ENCODE peak calls at places on chromosomes 7 and 10, in six cellular contexts. E, G, M, P, I and D are unnamed samples.

GRCh38 chr7:135800560-135800959 is 51.9 kb upstream of the FAM180A start:
- DNase-seq in E (no peak), G (no peak), M (no peak), P (no peak), I (no peak), D (no peak)

GRCh38 chr10:62640386-62640785 is 164.1 kb upstream of the ADO start:
- DNase-seq in E (no peak), G (no peak), M (no peak), P (no peak), I (no peak), D (no peak)

GRCh38 chr7:25392571-25393338 is 164.5 kb upstream of the NPVF start:
- DNase-seq in E (no peak), G (peak; percentile 19), M (no peak), P (peak; percentile 28), I (no peak), D (no peak)

GRCh38 chr10:26737730-26738129 is 40.2 kb downstream of the PDSS1 start:
- DNase-seq in E (no peak), G (no peak), M (no peak), P (no peak), I (no peak), D (no peak)

GRCh38 chr7:37201003-37201875 is 247.4 kb downstream of the ELMO1 start:
- DNase-seq in E (peak; percentile 73), G (peak; percentile 83), M (peak; percentile 84), P (peak; percentile 74), I (peak; percentile 83), D (peak; percentile 84)

GRCh38 chr10:87550741-87551140 is 46.0 kb downstream of the MINPP1 start:
- DNase-seq in E (no peak), G (no peak), M (no peak), P (no peak), I (no peak), D (no peak)

GRCh38 chr7:157004050-157004838 is 6.2 kb downstream of the MNX1 start:
- DNase-seq in E (no peak), G (peak; percentile 88), M (no peak), P (no peak), I (no peak), D (peak; percentile 15)

GRCh38 chr10:47348138-47348651 is at the start of gene RBP3:
- DNase-seq in E (no peak), G (peak; percentile 81), M (no peak), P (no peak), I (no peak), D (no peak)

GRCh38 chr7:121938429-121938996 is 65.6 kb downstream of the PTPRZ1 start:
- DNase-seq in E (no peak), G (no peak), M (no peak), P (no peak), I (no peak), D (no peak)

GRCh38 chr10:118407026-118407425 is 64.9 kb upstream of the FAM204A start:
- DNase-seq in E (no peak), G (no peak), M (no peak), P (no peak), I (no peak), D (no peak)

DNA sequence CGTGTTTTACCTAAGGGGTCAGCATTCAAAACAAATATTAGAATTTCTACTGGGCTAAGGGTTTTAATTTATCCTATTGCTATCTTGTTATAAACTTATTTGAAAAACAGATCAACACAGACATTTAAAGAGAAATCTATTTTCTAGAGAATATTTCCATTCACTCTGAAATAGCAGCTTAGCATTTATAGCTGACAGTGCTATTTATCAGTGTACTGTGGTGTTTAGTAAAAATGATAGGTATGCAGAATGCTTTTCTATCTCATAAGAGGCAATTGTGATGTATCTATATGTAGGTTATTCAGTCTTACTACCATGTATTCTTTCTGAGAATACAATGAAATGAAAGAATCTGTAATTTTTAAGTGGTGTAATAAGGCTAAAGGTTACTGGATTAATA is 1077.4 kb downstream of the REEP3 start:
- DNase-seq in E (no peak), G (no peak), M (no peak), P (no peak), I (no peak), D (no peak)
- H3K4me3 ChIP-seq in E (no peak overlapping the region), G (no peak overlapping the region), M (no peak overlapping the region), P (no peak overlapping the region), I (no peak overlapping the region), D (no peak overlapping the region)

DNA sequence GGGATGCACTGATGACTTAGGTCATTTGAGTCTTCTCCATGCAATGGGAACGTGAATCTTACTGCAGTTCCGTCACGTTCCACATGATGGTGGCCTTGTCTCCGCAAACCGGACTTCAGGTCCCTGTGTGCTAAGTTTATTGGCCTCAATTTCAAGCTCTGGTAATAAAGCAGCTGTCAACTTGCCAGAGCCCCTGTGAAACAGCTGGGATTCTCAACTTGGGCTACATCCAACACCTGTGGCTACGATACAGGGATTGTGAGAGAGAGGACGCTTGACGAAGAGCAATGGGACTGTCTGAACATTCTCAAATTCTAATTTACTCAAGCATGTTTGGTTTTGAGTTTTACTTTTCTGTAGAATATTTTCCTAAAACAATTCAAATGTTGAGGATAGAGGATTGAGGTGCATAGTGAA is 174.2 kb downstream of the PTN start:
- DNase-seq in E (peak; percentile 26), G (peak; percentile 83), M (peak; percentile 68), P (peak; percentile 20), I (peak; percentile 34), D (peak; percentile 30)
- TF ChIP-seq CTCF in E (peak; percentile 78), G (peak; percentile 92), M (peak; percentile 79), P (no peak), I (peak; percentile 68), D (peak; percentile 24)

GRCh38 chr7:129778770-129779601 is 167.5 kb downstream of the NRF1 start:
- DNase-seq in E (no peak), G (no peak), M (no peak), P (no peak), I (no peak), D (no peak)

GRCh38 chr7:129775695-129776396 is 164.3 kb downstream of the NRF1 start:
- DNase-seq in E (no peak), G (peak; percentile 33), M (no peak), P (no peak), I (no peak), D (no peak)

GRCh38 chr7:129777993-129778769 is 166.7 kb downstream of the NRF1 start:
- DNase-seq in E (no peak), G (peak; percentile 39), M (no peak), P (no peak), I (no peak), D (no peak)

GRCh38 chr7:129776397-129776792 is 164.9 kb downstream of the NRF1 start:
- DNase-seq in E (no peak), G (no peak), M (no peak), P (no peak), I (no peak), D (no peak)

GRCh38 chr7:129777195-129777844 is 165.8 kb downstream of the NRF1 start:
- DNase-seq in E (no peak), G (peak; percentile 43), M (no peak), P (no peak), I (no peak), D (no peak)
- H3K27ac ChIP-seq in E (no peak overlapping the region), G (no peak overlapping the region), M (no peak overlapping the region), P (no peak overlapping the region), I (no peak overlapping the region), D (no peak overlapping the region)

DNA sequence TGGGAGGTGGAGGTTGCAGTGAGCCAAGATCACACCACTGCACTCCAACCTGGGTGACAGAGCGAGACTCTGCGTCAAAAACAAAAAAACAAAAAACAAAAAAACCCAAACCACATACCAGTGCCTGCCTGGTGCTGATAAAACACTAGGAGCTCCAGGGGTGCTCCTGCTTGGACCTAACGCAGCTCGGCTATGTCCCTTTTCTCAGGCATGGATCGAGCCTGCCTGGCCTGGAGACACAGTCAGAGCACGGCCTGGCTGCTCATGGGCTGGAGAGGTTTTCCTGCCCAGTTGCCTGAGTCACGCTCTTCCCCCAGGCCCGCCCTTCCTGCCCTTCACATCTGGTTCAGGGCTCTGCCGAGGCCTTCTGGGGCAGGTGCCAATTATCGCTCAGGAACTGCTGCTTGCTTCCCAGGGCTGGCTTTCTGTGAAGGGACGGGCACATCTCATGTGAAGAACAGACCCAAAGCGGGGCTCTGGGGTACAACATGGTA is 12.6 kb upstream of the NPFFR1 start:
- DNase-seq in E (peak; percentile 88), G (peak; percentile 80), M (peak; percentile 95), P (peak; percentile 91), I (peak; percentile 66), D (peak; percentile 95)
- H3K4me3 ChIP-seq in E (no peak overlapping the region), G (no peak overlapping the region), M (no peak overlapping the region), P (no peak overlapping the region), I (no peak overlapping the region), D (no peak overlapping the region)

GRCh38 chr10:19811517-19811916 is 4.7 kb upstream of the PLXDC2 start:
- DNase-seq in E (no peak), G (peak; percentile 37), M (no peak), P (peak; percentile 18), I (no peak), D (no peak)
- TF ChIP-seq CTCF in E (peak; percentile 56), G (peak; percentile 61), M (peak; percentile 60), P (peak; percentile 15), I (peak; percentile 30), D (no peak)

GRCh38 chr7:104794154-104794553 is 219.9 kb upstream of the KMT2E start:
- DNase-seq in E (no peak), G (no peak), M (no peak), P (no peak), I (no peak), D (no peak)

GRCh38 chr7:104795086-104795485 is 218.9 kb upstream of the KMT2E start:
- DNase-seq in E (no peak), G (no peak), M (no peak), P (no peak), I (no peak), D (no peak)

GRCh38 chr7:104795616-104796398 is 218.2 kb upstream of the KMT2E start:
- DNase-seq in E (no peak), G (no peak), M (no peak), P (no peak), I (no peak), D (no peak)

GRCh38 chr7:104793066-104793465 is 220.9 kb upstream of the KMT2E start:
- DNase-seq in E (no peak), G (no peak), M (no peak), P (no peak), I (no peak), D (no peak)

DNA sequence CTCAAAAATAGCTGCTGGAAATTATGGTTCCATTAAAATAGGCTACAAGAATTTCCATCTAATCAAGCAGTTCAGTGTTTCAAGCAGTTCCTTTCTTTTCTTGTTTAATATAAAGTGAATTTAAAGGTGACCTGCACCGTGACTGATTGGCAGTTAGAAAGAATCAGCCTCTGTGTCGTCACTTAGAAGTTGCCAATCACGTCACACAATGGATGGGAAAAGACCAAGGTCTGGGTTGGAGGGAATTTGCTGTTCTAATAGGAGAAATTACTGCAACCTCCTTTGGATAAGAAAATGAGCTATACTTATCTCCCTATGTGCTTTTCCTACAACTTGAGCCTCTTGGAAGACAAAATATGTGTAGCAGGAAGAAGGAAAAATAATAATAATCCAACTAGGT is 219.4 kb upstream of the KMT2E start:
- DNase-seq in E (no peak), G (no peak), M (no peak), P (no peak), I (no peak), D (no peak)
- H3K27ac ChIP-seq in E (no peak overlapping the region), G (no peak overlapping the region), M (no peak overlapping the region), P (no peak overlapping the region), I (no peak overlapping the region), D (no peak overlapping the region)

GRCh38 chr7:65239324-65239706 is 134.3 kb upstream of the ZNF92 start:
- DNase-seq in E (no peak), G (no peak), M (no peak), P (no peak), I (no peak), D (no peak)
- H3K4me3 ChIP-seq in E (peak overlapping the region; percentile 59), G (peak overlapping the region; percentile 75), M (peak overlapping the region; percentile 54), P (no peak overlapping the region), I (no peak overlapping the region), D (peak overlapping the region; percentile 55)